ENCODE peak calls at places on chromosomes 13 and 19, in nine cellular contexts. K, N, T, J, G, S, U, D and Z are unnamed samples.

GRCh38 chr13:99294198-99294597 is 13.0 kb downstream of the GPR183 start:
- DNase-seq in K (no peak), N (no peak), T (no peak), J (no peak), G (no peak), S (no peak), U (no peak), D (no peak), Z (peak)

GRCh38 chr13:95956589-95957148 is 96.5 kb downstream of the UGGT2 start:
- DNase-seq in K (no peak), N (no peak), T (no peak), J (no peak), G (no peak), S (no peak), U (no peak), D (no peak), Z (no peak)

GRCh38 chr13:41643502-41643901 is 186.2 kb downstream of the RGCC start:
- DNase-seq in K (peak), N (no peak), T (no peak), J (no peak), G (no peak), S (no peak), U (no peak), D (no peak), Z (no peak)

GRCh38 chr19:12111176-12111575 is 29.0 kb downstream of the ZNF20 start:
- DNase-seq in K (no peak), N (no peak), T (no peak), J (no peak), G (no peak), S (no peak), U (no peak), D (no peak), Z (no peak)

GRCh38 chr13:20489185-20489820 is 36.4 kb downstream of the CRYL1 start:
- DNase-seq in K (peak), N (peak), T (no peak), J (no peak), G (no peak), S (no peak), U (no peak), D (no peak), Z (peak)

GRCh38 chr13:52842440-52842839 is 6.0 kb downstream of the PCDH8 start:
- DNase-seq in K (no peak), N (no peak), T (no peak), J (no peak), G (no peak), S (no peak), U (no peak), D (no peak), Z (peak)

GRCh38 chr13:100301418-100301817 is 212.5 kb downstream of the PCCA start:
- DNase-seq in K (no peak), N (no peak), T (no peak), J (peak), G (no peak), S (no peak), U (peak), D (no peak), Z (peak)

GRCh38 chr19:29690842-29691241 is 24.2 kb downstream of the C19orf12 start:
- DNase-seq in K (peak), N (no peak), T (peak), J (no peak), G (no peak), S (peak), U (no peak), D (peak), Z (peak)

GRCh38 chr13:41613984-41614581 is 156.7 kb downstream of the RGCC start:
- DNase-seq in K (no peak), N (peak), T (peak), J (peak), G (no peak), S (no peak), U (peak), D (no peak), Z (no peak)

GRCh38 chr13:110560606-110561334 is 752 bp downstream of the RAB20 start:
- DNase-seq in K (no peak), N (peak), T (peak), J (peak), G (no peak), S (no peak), U (peak), D (no peak), Z (no peak)

GRCh38 chr19:1513492-1514294 is 874 bp upstream of the ADAMTSL5 start:
- DNase-seq in K (peak), N (no peak), T (peak), J (no peak), G (no peak), S (peak), U (peak), D (no peak), Z (peak)

GRCh38 chr19:23481043-23481442 is 85.8 kb upstream of the ZNF91 start:
- DNase-seq in K (no peak), N (no peak), T (no peak), J (no peak), G (no peak), S (no peak), U (no peak), D (peak), Z (no peak)

GRCh38 chr19:24060687-24061356 is 26.2 kb upstream of the ZNF254 start:
- DNase-seq in K (no peak), N (no peak), T (no peak), J (no peak), G (no peak), S (no peak), U (no peak), D (no peak), Z (no peak)

GRCh38 chr13:106103779-106104178 is 431.7 kb downstream of the EFNB2 start:
- DNase-seq in K (no peak), N (no peak), T (no peak), J (no peak), G (no peak), S (no peak), U (no peak), D (no peak), Z (peak)

GRCh38 chr13:84439108-84439507 is 556.8 kb upstream of the SLITRK1 start:
- DNase-seq in K (no peak), N (no peak), T (no peak), J (no peak), G (no peak), S (no peak), U (no peak), D (peak), Z (no peak)

GRCh38 chr13:114004416-114005205 is 30.7 kb upstream of the C13orf46 start:
- DNase-seq in K (no peak), N (no peak), T (no peak), J (no peak), G (no peak), S (no peak), U (no peak), D (no peak), Z (peak)

GRCh38 chr19:13980340-13980739 is 25.8 kb downstream of the RFX1 start:
- DNase-seq in K (no peak), N (no peak), T (no peak), J (no peak), G (no peak), S (no peak), U (no peak), D (no peak), Z (no peak)

GRCh38 chr19:12711187-12711586 is 12.5 kb downstream of the TNPO2 start:
- DNase-seq in K (no peak), N (no peak), T (no peak), J (no peak), G (no peak), S (no peak), U (no peak), D (no peak), Z (no peak)

GRCh38 chr13:35818577-35819165 is 312.5 kb downstream of the DCLK1 start:
- DNase-seq in K (peak), N (peak), T (peak), J (no peak), G (no peak), S (no peak), U (no peak), D (no peak), Z (peak)

GRCh38 chr19:6707658-6708018 is 12.8 kb downstream of the C3 start:
- DNase-seq in K (no peak), N (no peak), T (no peak), J (no peak), G (no peak), S (no peak), U (no peak), D (no peak), Z (no peak)

GRCh38 chr19:46976845-46977320 is 42.8 kb upstream of the NPAS1 start:
- DNase-seq in K (no peak), N (peak), T (peak), J (no peak), G (no peak), S (no peak), U (peak), D (no peak), Z (no peak)

GRCh38 chr13:41306271-41307150 is 4.6 kb upstream of the NAA16 start:
- DNase-seq in K (no peak), N (no peak), T (no peak), J (no peak), G (no peak), S (no peak), U (no peak), D (no peak), Z (no peak)

GRCh38 chr19:42351079-42351735 is 25.8 kb downstream of the MEGF8 start:
- DNase-seq in K (no peak), N (no peak), T (no peak), J (no peak), G (no peak), S (no peak), U (no peak), D (no peak), Z (no peak)

GRCh38 chr19:7903244-7904073 is at the start of gene MAP2K7:
- DNase-seq in K (peak), N (peak), T (peak), J (peak), G (peak), S (peak), U (peak), D (peak), Z (peak)

GRCh38 chr13:64158910-64159309 is 2743.3 kb upstream of the PCDH20 start:
- DNase-seq in K (no peak), N (no peak), T (no peak), J (no peak), G (no peak), S (no peak), U (no peak), D (no peak), Z (no peak)

GRCh38 chr19:9043524-9043923 is 33.3 kb upstream of the MUC16 start:
- DNase-seq in K (no peak), N (no peak), T (peak), J (no peak), G (no peak), S (no peak), U (no peak), D (no peak), Z (no peak)

GRCh38 chr19:54335164-54335563 is 3.8 kb downstream of the LILRA4 start:
- DNase-seq in K (no peak), N (no peak), T (no peak), J (no peak), G (no peak), S (no peak), U (no peak), D (no peak), Z (no peak)

GRCh38 chr13:30846311-30846710 is 59.8 kb upstream of the MEDAG start:
- DNase-seq in K (no peak), N (no peak), T (no peak), J (no peak), G (no peak), S (no peak), U (no peak), D (no peak), Z (no peak)

GRCh38 chr13:30846844-30847243 is 59.2 kb upstream of the MEDAG start:
- DNase-seq in K (no peak), N (no peak), T (no peak), J (no peak), G (no peak), S (no peak), U (no peak), D (no peak), Z (no peak)

GRCh38 chr13:30844548-30845296 is 61.3 kb upstream of the MEDAG start:
- DNase-seq in K (no peak), N (no peak), T (no peak), J (no peak), G (no peak), S (no peak), U (no peak), D (no peak), Z (no peak)

GRCh38 chr13:30843548-30843947 is 62.5 kb upstream of the MEDAG start:
- DNase-seq in K (no peak), N (no peak), T (no peak), J (no peak), G (no peak), S (no peak), U (no peak), D (no peak), Z (no peak)

GRCh38 chr13:30845297-30846214 is 60.5 kb upstream of the MEDAG start:
- DNase-seq in K (no peak), N (no peak), T (no peak), J (no peak), G (no peak), S (no peak), U (no peak), D (no peak), Z (no peak)
- H3K27ac ChIP-seq in K (no peak), N (no peak), T (no peak), J (no peak), G (no peak), S (no peak), U (no peak), D (no peak), Z (no peak)

GRCh38 chr19:55424518-55424917 is 16.9 kb upstream of the UBE2S start:
- DNase-seq in K (no peak), N (no peak), T (no peak), J (no peak), G (no peak), S (no peak), U (no peak), D (no peak), Z (no peak)
- H3K27ac ChIP-seq in K (no peak), N (no peak), T (no peak), J (no peak), G (no peak), S (no peak), U (no peak), D (no peak), Z (no peak)

GRCh38 chr19:17078038-17078919 is 2.7 kb downstream of the MYO9B start:
- DNase-seq in K (no peak), N (no peak), T (no peak), J (no peak), G (no peak), S (no peak), U (no peak), D (no peak), Z (no peak)

GRCh38 chr19:17077447-17078028 is 2.0 kb downstream of the MYO9B start:
- DNase-seq in K (no peak), N (no peak), T (no peak), J (no peak), G (no peak), S (no peak), U (no peak), D (no peak), Z (no peak)

GRCh38 chr19:17079710-17080440 is 4.3 kb downstream of the MYO9B start:
- DNase-seq in K (peak), N (peak), T (peak), J (peak), G (no peak), S (peak), U (peak), D (peak), Z (peak)

GRCh38 chr19:17080441-17080803 is 4.8 kb downstream of the MYO9B start:
- DNase-seq in K (no peak), N (no peak), T (no peak), J (no peak), G (no peak), S (no peak), U (no peak), D (no peak), Z (no peak)

GRCh38 chr19:17078920-17079709 is 3.5 kb downstream of the MYO9B start:
- DNase-seq in K (no peak), N (no peak), T (peak), J (no peak), G (no peak), S (no peak), U (no peak), D (no peak), Z (no peak)
- H3K27ac ChIP-seq in K (peak), N (no peak), T (no peak), J (peak), G (no peak), S (peak), U (peak), D (peak), Z (peak)

GRCh38 chr19:50661675-50662441 is 12.6 kb downstream of the C19orf81 start:
- DNase-seq in K (no peak), N (no peak), T (no peak), J (no peak), G (no peak), S (no peak), U (no peak), D (no peak), Z (no peak)
- H3K27ac ChIP-seq in K (no peak), N (peak), T (no peak), J (no peak), G (no peak), S (no peak), U (no peak), D (no peak), Z (no peak)